ENCODE peak calls at places on chromosomes 6 and 20, in four cellular contexts. D is suprapubic skin, S is GM23248, W is A549. V is an unnamed sample.

GRCh38 chr6:138419766-138420165 is 15.7 kb downstream of the HEBP2 start:
- DNase-seq in D (no peak), S (no peak), W (no peak), V (no peak)

GRCh38 chr6:99151634-99152344 is 197.7 kb downstream of the FAXC start:
- DNase-seq in D (no peak), S (peak), W (peak), V (peak)

GRCh38 chr20:9215539-9215938 is 146.7 kb downstream of the PLCB4 start:
- DNase-seq in D (no peak), S (peak), W (no peak), V (peak)

GRCh38 chr6:33962186-33962585 is 158.4 kb upstream of the MLN start:
- DNase-seq in D (peak), S (peak), W (no peak), V (no peak)

GRCh38 chr6:287500-287883 is 4.8 kb upstream of the DUSP22 start:
- DNase-seq in D (no peak), S (peak), W (no peak), V (no peak)

GRCh38 chr6:116371384-116372209 is 850 bp downstream of the DSE start:
- DNase-seq in D (peak), S (peak), W (peak), V (no peak)

GRCh38 chr20:37276494-37277252 is 12.8 kb upstream of the MANBAL start:
- DNase-seq in D (no peak), S (peak), W (no peak), V (peak)

GRCh38 chr6:106516629-106517028 is 112.7 kb downstream of the RTN4IP1 start:
- DNase-seq in D (no peak), S (no peak), W (no peak), V (no peak)

GRCh38 chr6:26538572-26538902 is 371 bp downstream of the HMGN4 start:
- DNase-seq in D (no peak), S (no peak), W (no peak), V (no peak)

GRCh38 chr6:44428682-44429081 is 41.2 kb downstream of the CDC5L start:
- DNase-seq in D (no peak), S (peak), W (no peak), V (no peak)

GRCh38 chr6:81938014-81938761 is 185.7 kb upstream of the TENT5A start:
- DNase-seq in D (no peak), S (peak), W (peak), V (no peak)

GRCh38 chr6:169337881-169338445 is 84.3 kb upstream of the THBS2 start:
- DNase-seq in D (no peak), S (peak), W (no peak), V (no peak)

GRCh38 chr6:132190097-132190814 is 211.0 kb downstream of the MOXD1 start:
- DNase-seq in D (no peak), S (peak), W (no peak), V (no peak)

GRCh38 chr6:125597411-125598253 is 151.8 kb upstream of the HEY2 start:
- DNase-seq in D (no peak), S (peak), W (no peak), V (no peak)

V was measured in COR-L47.